ENCODE peak calls at places on chromosome 18, in seven cellular contexts. C is PC-3; B is activated CD4-positive, alpha-beta T cell treated with anti-CD3 and anti-CD28 coated beads, Interleukin-2, amount 50 U/mL, for 1 hour; V is RWPE2; J is T-helper 2 cell; S is activated T-cell treated with anti-CD3 and anti-CD28 coated beads for 4 hours; Q is NCI-H2171. G is an unnamed sample.
A peak's percentile ranks its signal among the peaks of the same experiment; 100 is the strongest.

GRCh38 chr18:72056171-72056570 is 488.0 kb downstream of the CBLN2 start:
- DNase-seq in C (no peak), B (no peak), V (no peak), J (no peak), S (no peak), Q (no peak), G (no peak)

GRCh38 chr18:62974928-62975675 is 259.8 kb downstream of the PHLPP1 start:
- DNase-seq in C (no peak), B (no peak), V (no peak), J (no peak), S (no peak), Q (no peak), G (peak; percentile 36)

GRCh38 chr18:48832961-48833700 is 117.6 kb downstream of the SMAD7 start:
- DNase-seq in C (peak; percentile 81), B (no peak), V (peak; percentile 97), J (no peak), S (no peak), Q (no peak), G (peak; percentile 64)

GRCh38 chr18:10365901-10366300 is 88.5 kb upstream of the APCDD1 start:
- DNase-seq in C (no peak), B (no peak), V (no peak), J (no peak), S (no peak), Q (peak; percentile 3), G (no peak)

GRCh38 chr18:2083691-2084090 is 487.6 kb downstream of the METTL4 start:
- DNase-seq in C (peak; percentile 44), B (no peak), V (no peak), J (no peak), S (no peak), Q (no peak), G (no peak)

GRCh38 chr18:21593540-21594257 is 6.8 kb downstream of the ESCO1 start:
- DNase-seq in C (no peak), B (no peak), V (no peak), J (no peak), S (no peak), Q (no peak), G (no peak)

GRCh38 chr18:9516437-9517064 is 41.2 kb downstream of the RALBP1 start:
- DNase-seq in C (peak; percentile 79), B (no peak), V (no peak), J (peak; percentile 6), S (no peak), Q (peak; percentile 61), G (no peak)

GRCh38 chr18:35936951-35937350 is 35.5 kb upstream of the RMP24 start:
- DNase-seq in C (no peak), B (no peak), V (no peak), J (no peak), S (no peak), Q (no peak), G (no peak)

GRCh38 chr18:54710519-54711281 is 117.6 kb upstream of the RAB27B start:
- DNase-seq in C (no peak), B (no peak), V (no peak), J (no peak), S (no peak), Q (no peak), G (no peak)

GRCh38 chr18:49581369-49581768 is 19.5 kb downstream of the LIPG start:
- DNase-seq in C (no peak), B (no peak), V (no peak), J (no peak), S (no peak), Q (no peak), G (no peak)

GRCh38 chr18:31685097-31686082 is 1.0 kb upstream of the B4GALT6 start:
- DNase-seq in C (peak; percentile 48), B (peak; percentile 9), V (peak; percentile 68), J (peak; percentile 21), S (peak; percentile 26), Q (peak; percentile 89), G (peak; percentile 56)

GRCh38 chr18:10563886-10564285 is 38.1 kb downstream of the NAPG start:
- DNase-seq in C (peak; percentile 81), B (no peak), V (no peak), J (no peak), S (no peak), Q (peak; percentile 68), G (peak; percentile 97)

GRCh38 chr18:3044931-3045698 is 32.2 kb upstream of the LPIN2 start:
- DNase-seq in C (peak; percentile 39), B (no peak), V (no peak), J (no peak), S (no peak), Q (peak; percentile 20), G (peak; percentile 6)

GRCh38 chr18:24402209-24402785 is 4.7 kb upstream of the OSBPL1A start:
- DNase-seq in C (no peak), B (no peak), V (no peak), J (no peak), S (no peak), Q (no peak), G (no peak)

GRCh38 chr18:59691046-59691395 is 6.2 kb downstream of the CCBE1 start:
- DNase-seq in C (peak; percentile 94), B (no peak), V (no peak), J (no peak), S (no peak), Q (peak; percentile 50), G (no peak)

GRCh38 chr18:3524706-3525105 is 74.7 kb downstream of the TGIF1 start:
- DNase-seq in C (no peak), B (no peak), V (no peak), J (no peak), S (no peak), Q (no peak), G (no peak)

GRCh38 chr18:31679806-31680793 is 4.3 kb downstream of the B4GALT6 start:
- DNase-seq in C (peak; percentile 12), B (no peak), V (no peak), J (no peak), S (no peak), Q (no peak), G (no peak)

GRCh38 chr18:59823611-59824195 is 76.1 kb upstream of the PMAIP1 start:
- DNase-seq in C (peak; percentile 92), B (peak; percentile 15), V (no peak), J (no peak), S (no peak), Q (peak; percentile 13), G (peak; percentile 79)

GRCh38 chr18:36633961-36634412 is 194.8 kb downstream of the TPGS2 start:
- DNase-seq in C (no peak), B (no peak), V (no peak), J (no peak), S (no peak), Q (peak; percentile 5), G (no peak)

GRCh38 chr18:199768-200167 is 41.4 kb downstream of the USP14 start:
- DNase-seq in C (peak; percentile 64), B (no peak), V (no peak), J (no peak), S (no peak), Q (no peak), G (no peak)

GRCh38 chr18:23650963-23651927 is 11.5 kb downstream of the ANKRD29 start:
- DNase-seq in C (peak; percentile 77), B (no peak), V (no peak), J (no peak), S (no peak), Q (no peak), G (no peak)

GRCh38 chr18:11981633-11982366 is 493 bp downstream of the IMPA2 start:
- DNase-seq in C (peak; percentile 46), B (no peak), V (no peak), J (no peak), S (peak; percentile 3), Q (no peak), G (peak; percentile 62)

GRCh38 chr18:3269241-3269640 is 7.3 kb downstream of the MYL12B start:
- DNase-seq in C (no peak), B (no peak), V (no peak), J (no peak), S (no peak), Q (no peak), G (no peak)

GRCh38 chr18:78716022-78716421 is 263.6 kb upstream of the SALL3 start:
- DNase-seq in C (no peak), B (no peak), V (no peak), J (no peak), S (no peak), Q (no peak), G (no peak)

GRCh38 chr18:54239091-54239490 is 14.6 kb upstream of the MBD2 start:
- DNase-seq in C (no peak), B (no peak), V (no peak), J (no peak), S (no peak), Q (no peak), G (no peak)

GRCh38 chr18:31901063-31901462 is 41.9 kb downstream of the TRAPPC8 start:
- DNase-seq in C (no peak), B (no peak), V (no peak), J (no peak), S (no peak), Q (no peak), G (no peak)

GRCh38 chr18:49224130-49224529 is 236.3 kb downstream of the DYM start:
- DNase-seq in C (peak; percentile 2), B (no peak), V (no peak), J (no peak), S (no peak), Q (no peak), G (no peak)

GRCh38 chr18:62396381-62396780 is 71.3 kb downstream of the TNFRSF11A start:
- DNase-seq in C (peak; percentile 68), B (no peak), V (no peak), J (no peak), S (no peak), Q (no peak), G (no peak)

GRCh38 chr18:13982136-13982535 is 66.8 kb upstream of the MC2R start:
- DNase-seq in C (no peak), B (no peak), V (no peak), J (no peak), S (no peak), Q (no peak), G (no peak)

GRCh38 chr18:10116574-10116973 is 202.8 kb downstream of the VAPA start:
- DNase-seq in C (peak; percentile 48), B (no peak), V (no peak), J (no peak), S (no peak), Q (no peak), G (no peak)

GRCh38 chr18:35355140-35355618 is 11.0 kb upstream of the ZNF24 start:
- DNase-seq in C (peak; percentile 62), B (peak; percentile 54), V (no peak), J (peak; percentile 46), S (peak; percentile 31), Q (peak; percentile 4), G (peak; percentile 81)

GRCh38 chr18:59985289-59985688 is 85.5 kb downstream of the PMAIP1 start:
- DNase-seq in C (peak; percentile 51), B (no peak), V (no peak), J (no peak), S (no peak), Q (no peak), G (no peak)

GRCh38 chr18:73942956-73943355 is 204.7 kb downstream of the FBXO15 start:
- DNase-seq in C (peak; percentile 3), B (no peak), V (no peak), J (no peak), S (no peak), Q (no peak), G (no peak)

GRCh38 chr18:76993085-76993382 is 139.5 kb downstream of the MBP start:
- DNase-seq in C (no peak), B (no peak), V (no peak), J (no peak), S (no peak), Q (no peak), G (no peak)

GRCh38 chr18:53268455-53268854 is 928.5 kb downstream of the DCC start:
- DNase-seq in C (no peak), B (no peak), V (no peak), J (no peak), S (no peak), Q (no peak), G (no peak)